ENCODE peak calls at places on chromosomes 2 and 18, in eight cellular contexts. T is heart left ventricle; H is GM20000; I is CD4-positive, CD25-positive, alpha-beta regulatory T cell; R is nephron progenitor cell; L is left ventricle myocardium inferior; X is activated naive CD4-positive, alpha-beta T cell treated with anti-CD3 and anti-CD28 coated beads, Interleukin-2, amount 10 ng/mL, durations not matched to agents 7 days and 5 days; Z is GM03348. O is an unnamed sample.

GRCh38 chr18:49743296-49743567 is 70.1 kb downstream of the ACAA2 start:
- DNase-seq in T (no peak), H (no peak), I (no peak), R (no peak), L (no peak), X (no peak), Z (no peak), O (no peak)

GRCh38 chr18:65983750-65984149 is 232.9 kb downstream of the CDH7 start:
- DNase-seq in T (no peak), H (no peak), I (no peak), R (no peak), L (no peak), X (no peak), Z (no peak), O (no peak)

GRCh38 chr2:60979231-60979630 is 38.3 kb upstream of the PEX13 start:
- DNase-seq in T (no peak), H (no peak), I (no peak), R (no peak), L (no peak), X (no peak), Z (no peak), O (no peak)

GRCh38 chr2:170651603-170652002 is 63.5 kb upstream of the SP5 start:
- DNase-seq in T (no peak), H (no peak), I (peak), R (no peak), L (no peak), X (peak), Z (no peak), O (peak)

GRCh38 chr2:240424341-240425235 is 10.9 kb upstream of the GPC1 start:
- DNase-seq in T (peak), H (no peak), I (no peak), R (no peak), L (peak), X (no peak), Z (no peak), O (no peak)

GRCh38 chr2:229180658-229181057 is 90.4 kb downstream of the PID1 start:
- DNase-seq in T (no peak), H (no peak), I (peak), R (no peak), L (no peak), X (no peak), Z (no peak), O (no peak)

GRCh38 chr2:85886585-85886984 is 2.2 kb downstream of the ST3GAL5 start:
- DNase-seq in T (no peak), H (no peak), I (no peak), R (peak), L (no peak), X (peak), Z (peak), O (no peak)

GRCh38 chr2:75604479-75604878 is 42.1 kb upstream of the MRPL19 start:
- DNase-seq in T (no peak), H (no peak), I (no peak), R (no peak), L (no peak), X (no peak), Z (peak), O (no peak)

GRCh38 chr2:109058215-109058614 is 69.2 kb upstream of the EDAR start:
- DNase-seq in T (peak), H (no peak), I (no peak), R (no peak), L (no peak), X (no peak), Z (no peak), O (no peak)

GRCh38 chr18:24497052-24497754 is 36.8 kb downstream of the HRH4 start:
- DNase-seq in T (no peak), H (no peak), I (no peak), R (no peak), L (no peak), X (no peak), Z (peak), O (no peak)

GRCh38 chr2:3280197-3280596 is 97.4 kb downstream of the EIPR1 start:
- DNase-seq in T (no peak), H (no peak), I (no peak), R (no peak), L (no peak), X (no peak), Z (no peak), O (no peak)

GRCh38 chr2:30233142-30233961 is 2.0 kb downstream of the LBH start:
- DNase-seq in T (no peak), H (no peak), I (no peak), R (no peak), L (no peak), X (no peak), Z (no peak), O (peak)

GRCh38 chr2:112342067-112342466 is 66.7 kb downstream of the ZC3H6 start:
- DNase-seq in T (no peak), H (no peak), I (no peak), R (no peak), L (no peak), X (no peak), Z (no peak), O (no peak)

GRCh38 chr18:28007841-28008240 is 169.1 kb downstream of the CDH2 start:
- DNase-seq in T (no peak), H (no peak), I (no peak), R (no peak), L (no peak), X (no peak), Z (peak), O (no peak)

GRCh38 chr2:150624001-150624401 is 136.5 kb upstream of the RND3 start:
- DNase-seq in T (no peak), H (no peak), I (no peak), R (no peak), L (no peak), X (no peak), Z (no peak), O (no peak)

GRCh38 chr2:62297642-62298010 is 101.7 kb downstream of the B3GNT2 start:
- DNase-seq in T (no peak), H (no peak), I (no peak), R (no peak), L (no peak), X (no peak), Z (no peak), O (no peak)

GRCh38 chr18:74498712-74499629 is 2.8 kb downstream of the CNDP2 start:
- DNase-seq in T (no peak), H (peak), I (peak), R (no peak), L (no peak), X (peak), Z (no peak), O (peak)

GRCh38 chr2:174395284-174395968 is at the start of gene SCRN3:
- DNase-seq in T (peak), H (peak), I (peak), R (peak), L (peak), X (peak), Z (peak), O (peak)

GRCh38 chr2:95530734-95531133 is 46.2 kb upstream of the TRIM43B start:
- DNase-seq in T (no peak), H (peak), I (no peak), R (no peak), L (no peak), X (no peak), Z (peak), O (no peak)

GRCh38 chr2:196219686-196220085 is 48.3 kb upstream of the STK17B start:
- DNase-seq in T (no peak), H (no peak), I (no peak), R (no peak), L (no peak), X (no peak), Z (no peak), O (no peak)

GRCh38 chr2:39584283-39584972 is 81.3 kb upstream of the TMEM178A start:
- DNase-seq in T (no peak), H (no peak), I (no peak), R (no peak), L (no peak), X (no peak), Z (peak), O (no peak)

GRCh38 chr2:43100883-43101662 is 125.3 kb downstream of the ZFP36L2 start:
- DNase-seq in T (peak), H (no peak), I (no peak), R (peak), L (peak), X (no peak), Z (peak), O (no peak)

GRCh38 chr2:32656069-32656468 is 28.2 kb downstream of the TTC27 start:
- DNase-seq in T (no peak), H (no peak), I (no peak), R (no peak), L (no peak), X (no peak), Z (no peak), O (no peak)

GRCh38 chr2:38626326-38627031 is 23.8 kb upstream of the HNRNPLL start:
- DNase-seq in T (no peak), H (no peak), I (peak), R (no peak), L (no peak), X (peak), Z (no peak), O (peak)

GRCh38 chr2:111701266-111701665 is 182.7 kb downstream of the ANAPC1 start:
- DNase-seq in T (no peak), H (no peak), I (no peak), R (no peak), L (no peak), X (no peak), Z (no peak), O (no peak)

GRCh38 chr18:77255426-77256105 is 5.9 kb downstream of the GALR1 start:
- DNase-seq in T (no peak), H (no peak), I (no peak), R (no peak), L (no peak), X (no peak), Z (no peak), O (no peak)

GRCh38 chr18:74631242-74632087 is 33.8 kb downstream of the ZNF407 start:
- DNase-seq in T (no peak), H (no peak), I (peak), R (no peak), L (no peak), X (peak), Z (no peak), O (peak)

GRCh38 chr2:135475128-135475527 is 55.9 kb downstream of the ZRANB3 start:
- DNase-seq in T (no peak), H (no peak), I (no peak), R (no peak), L (no peak), X (no peak), Z (no peak), O (no peak)

GRCh38 chr2:137940191-137940590 is 24.1 kb upstream of the HNMT start:
- DNase-seq in T (no peak), H (no peak), I (no peak), R (no peak), L (no peak), X (no peak), Z (no peak), O (no peak)

GRCh38 chr18:36155960-36156757 is 26.5 kb downstream of the ELP2 start:
- DNase-seq in T (no peak), H (no peak), I (no peak), R (no peak), L (no peak), X (no peak), Z (peak), O (no peak)

GRCh38 chr2:232405943-232406510 is 617 bp upstream of the ALPG start:
- DNase-seq in T (no peak), H (no peak), I (no peak), R (no peak), L (no peak), X (no peak), Z (no peak), O (no peak)

GRCh38 chr18:44852216-44852615 is 171.5 kb downstream of the SETBP1 start:
- DNase-seq in T (no peak), H (no peak), I (no peak), R (no peak), L (no peak), X (no peak), Z (no peak), O (no peak)

GRCh38 chr2:149928026-149928425 is 340.5 kb upstream of the MMADHC start:
- DNase-seq in T (no peak), H (no peak), I (no peak), R (no peak), L (no peak), X (no peak), Z (no peak), O (no peak)

GRCh38 chr2:222844323-222844722 is 16.5 kb upstream of the ACSL3 start:
- DNase-seq in T (no peak), H (no peak), I (no peak), R (no peak), L (no peak), X (no peak), Z (peak), O (no peak)

GRCh38 chr2:29014811-29015414 is 33.8 kb downstream of the TOGARAM2 start:
- DNase-seq in T (peak), H (peak), I (peak), R (no peak), L (peak), X (peak), Z (no peak), O (peak)

O was measured in CD8-positive, alpha-beta T cell.